ENCODE peak calls at places on chromosomes 4 and X, in six cellular contexts. One of them, this sample, is unnamed.

GRCh38 chr4:25792200-25792791 is 70.5 kb downstream of the SEL1L3 start:
- DNase-seq in endothelial cell of umbilical vein: peak
- DNase-seq in fibroblast of pulmonary artery: peak
- DNase-seq in tibial nerve: no peak
- DNase-seq in HCT116: peak
- DNase-seq in heart right ventricle: no peak
- DNase-seq in this sample: no peak

GRCh38 chrX:119189586-119189985 is 46.5 kb upstream of the PGRMC1 start:
- DNase-seq in tibial nerve: peak
- DNase-seq in fibroblast of pulmonary artery: peak
- DNase-seq in HCT116: no peak
- DNase-seq in endothelial cell of umbilical vein: no peak
- DNase-seq in heart right ventricle: peak
- DNase-seq in this sample: no peak

GRCh38 chr4:2791518-2792395 is 1.1 kb upstream of the SH3BP2 start:
- DNase-seq in HCT116: no peak
- DNase-seq in heart right ventricle: peak
- DNase-seq in endothelial cell of umbilical vein: no peak
- DNase-seq in fibroblast of pulmonary artery: no peak
- DNase-seq in tibial nerve: peak
- DNase-seq in this sample: no peak

GRCh38 chr4:14168919-14169318 is 541.4 kb upstream of the BOD1L1 start:
- DNase-seq in HCT116: no peak
- DNase-seq in fibroblast of pulmonary artery: peak
- DNase-seq in heart right ventricle: no peak
- DNase-seq in endothelial cell of umbilical vein: peak
- DNase-seq in tibial nerve: no peak
- DNase-seq in this sample: no peak

GRCh38 chrX:120755066-120755846 is 120.4 kb downstream of the CT47B1 start:
- DNase-seq in fibroblast of pulmonary artery: no peak
- DNase-seq in heart right ventricle: no peak
- DNase-seq in endothelial cell of umbilical vein: no peak
- DNase-seq in tibial nerve: no peak
- DNase-seq in HCT116: no peak
- DNase-seq in this sample: no peak

GRCh38 chrX:154123241-154124219 is 20.5 kb upstream of the OPN1LW start:
- DNase-seq in heart right ventricle: peak
- DNase-seq in HCT116: no peak
- DNase-seq in fibroblast of pulmonary artery: peak
- DNase-seq in tibial nerve: no peak
- DNase-seq in endothelial cell of umbilical vein: peak
- DNase-seq in this sample: peak

GRCh38 chrX:140712413-140713173 is 3.0 kb downstream of the LINC00632 start:
- DNase-seq in fibroblast of pulmonary artery: peak
- DNase-seq in tibial nerve: peak
- DNase-seq in HCT116: no peak
- DNase-seq in heart right ventricle: peak
- DNase-seq in endothelial cell of umbilical vein: no peak
- DNase-seq in this sample: peak

GRCh38 chr4:2304877-2305561 is 43.1 kb upstream of the MXD4 start:
- DNase-seq in tibial nerve: no peak
- DNase-seq in endothelial cell of umbilical vein: no peak
- DNase-seq in heart right ventricle: no peak
- DNase-seq in HCT116: no peak
- DNase-seq in fibroblast of pulmonary artery: no peak
- DNase-seq in this sample: no peak

GRCh38 chr4:162408309-162408708 is 244.5 kb upstream of the FSTL5 start:
- DNase-seq in fibroblast of pulmonary artery: no peak
- DNase-seq in HCT116: no peak
- DNase-seq in heart right ventricle: peak
- DNase-seq in tibial nerve: no peak
- DNase-seq in endothelial cell of umbilical vein: no peak
- DNase-seq in this sample: no peak

GRCh38 chr4:127732623-127733199 is 2.5 kb downstream of the SLC25A31 start:
- DNase-seq in HCT116: peak
- DNase-seq in tibial nerve: no peak
- DNase-seq in heart right ventricle: no peak
- DNase-seq in endothelial cell of umbilical vein: peak
- DNase-seq in fibroblast of pulmonary artery: peak
- DNase-seq in this sample: no peak

GRCh38 chr4:89640620-89641366 is 196.2 kb downstream of the SNCA start:
- DNase-seq in heart right ventricle: peak
- DNase-seq in fibroblast of pulmonary artery: peak
- DNase-seq in tibial nerve: no peak
- DNase-seq in endothelial cell of umbilical vein: no peak
- DNase-seq in HCT116: peak
- DNase-seq in this sample: no peak

GRCh38 chrX:118271770-118272169 is 74.1 kb upstream of the WDR44 start:
- DNase-seq in endothelial cell of umbilical vein: peak
- DNase-seq in heart right ventricle: no peak
- DNase-seq in fibroblast of pulmonary artery: peak
- DNase-seq in tibial nerve: no peak
- DNase-seq in HCT116: no peak
- DNase-seq in this sample: no peak

GRCh38 chr4:53591372-53591892 is at the start of gene LNX1:
- DNase-seq in tibial nerve: no peak
- DNase-seq in heart right ventricle: no peak
- DNase-seq in fibroblast of pulmonary artery: no peak
- DNase-seq in HCT116: peak
- DNase-seq in endothelial cell of umbilical vein: no peak
- DNase-seq in this sample: no peak

DNA sequence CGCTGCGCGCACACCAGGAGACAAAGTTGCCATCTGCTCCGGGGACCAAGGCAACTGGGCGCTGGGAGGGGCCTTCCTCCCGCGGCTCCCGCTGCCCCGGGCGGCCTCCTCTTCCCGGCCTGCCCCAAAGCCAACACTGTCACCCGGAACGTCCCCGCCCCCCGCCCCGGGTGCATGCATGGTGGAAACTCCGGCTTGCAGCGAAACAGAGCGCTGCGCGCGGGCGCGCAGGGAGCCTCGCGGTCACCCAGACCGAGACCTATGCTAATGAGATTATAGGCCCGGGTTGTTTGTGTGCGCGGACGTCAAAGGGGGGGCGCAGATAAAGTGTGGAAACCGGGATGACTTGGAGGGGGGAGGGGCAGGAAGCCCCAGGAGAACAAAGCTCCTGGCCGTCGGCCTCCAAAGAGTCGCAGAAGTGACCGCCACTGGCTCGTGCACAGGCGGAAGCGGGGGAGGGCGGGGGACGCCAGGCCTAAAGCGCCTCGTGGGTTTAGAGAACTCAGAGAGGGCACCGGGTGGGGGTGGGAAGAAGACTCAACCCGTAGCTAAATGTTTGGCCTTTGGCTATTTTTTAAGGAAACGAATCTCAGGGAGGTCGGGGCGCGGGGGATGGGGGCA is 88.8 kb downstream of the BCOR start:
- DNase-seq in fibroblast of pulmonary artery: peak
- DNase-seq in HCT116: no peak
- DNase-seq in tibial nerve: no peak
- DNase-seq in endothelial cell of umbilical vein: no peak
- DNase-seq in heart right ventricle: peak
- DNase-seq in this sample: no peak
- H3K4me3 ChIP-seq in fibroblast of pulmonary artery: no peak
- H3K4me3 ChIP-seq in HCT116: no peak
- H3K4me3 ChIP-seq in tibial nerve: no peak
- H3K4me3 ChIP-seq in endothelial cell of umbilical vein: no peak
- H3K4me3 ChIP-seq in heart right ventricle: peak
- H3K4me3 ChIP-seq in this sample: peak

DNA sequence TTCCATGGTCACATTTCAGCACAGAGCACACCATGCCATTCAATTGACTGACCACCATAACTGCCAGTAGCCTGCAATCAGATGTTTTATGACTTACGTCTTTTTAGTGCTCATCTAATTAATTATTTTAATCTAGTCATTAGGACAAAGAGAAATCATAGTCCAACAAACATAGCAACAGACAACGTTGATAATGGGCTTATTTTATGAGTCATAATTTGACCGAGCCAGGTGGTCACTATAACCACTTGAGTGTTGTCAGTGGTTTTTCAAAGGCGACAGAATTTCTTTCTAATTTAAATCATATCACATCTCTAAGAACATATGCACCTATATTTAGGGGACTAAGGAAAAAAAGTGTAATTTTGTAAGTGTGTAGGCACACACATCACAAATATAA is 1.9 kb downstream of the SEC24D start:
- DNase-seq in endothelial cell of umbilical vein: no peak
- DNase-seq in fibroblast of pulmonary artery: peak
- DNase-seq in HCT116: no peak
- DNase-seq in tibial nerve: no peak
- DNase-seq in heart right ventricle: no peak
- DNase-seq in this sample: no peak
- H3K4me3 ChIP-seq in endothelial cell of umbilical vein: no peak
- H3K4me3 ChIP-seq in fibroblast of pulmonary artery: peak
- H3K4me3 ChIP-seq in HCT116: no peak
- H3K4me3 ChIP-seq in tibial nerve: no peak
- H3K4me3 ChIP-seq in heart right ventricle: peak
- H3K4me3 ChIP-seq in this sample: no peak

GRCh38 chrX:137567474-137568232 is 1.7 kb downstream of the ZIC3 start:
- DNase-seq in endothelial cell of umbilical vein: no peak
- DNase-seq in fibroblast of pulmonary artery: no peak
- DNase-seq in HCT116: no peak
- DNase-seq in heart right ventricle: no peak
- DNase-seq in tibial nerve: no peak
- DNase-seq in this sample: no peak

GRCh38 chrX:137568741-137569469 is 3.0 kb downstream of the ZIC3 start:
- DNase-seq in endothelial cell of umbilical vein: no peak
- DNase-seq in fibroblast of pulmonary artery: no peak
- DNase-seq in HCT116: no peak
- DNase-seq in tibial nerve: no peak
- DNase-seq in heart right ventricle: no peak
- DNase-seq in this sample: no peak

GRCh38 chrX:137565921-137566745 is at the start of gene ZIC3:
- DNase-seq in heart right ventricle: peak
- DNase-seq in fibroblast of pulmonary artery: peak
- DNase-seq in HCT116: no peak
- DNase-seq in tibial nerve: no peak
- DNase-seq in endothelial cell of umbilical vein: peak
- DNase-seq in this sample: no peak

GRCh38 chrX:137566746-137567473 is 983 bp downstream of the ZIC3 start:
- DNase-seq in fibroblast of pulmonary artery: no peak
- DNase-seq in heart right ventricle: no peak
- DNase-seq in endothelial cell of umbilical vein: no peak
- DNase-seq in tibial nerve: no peak
- DNase-seq in HCT116: no peak
- DNase-seq in this sample: no peak

DNA sequence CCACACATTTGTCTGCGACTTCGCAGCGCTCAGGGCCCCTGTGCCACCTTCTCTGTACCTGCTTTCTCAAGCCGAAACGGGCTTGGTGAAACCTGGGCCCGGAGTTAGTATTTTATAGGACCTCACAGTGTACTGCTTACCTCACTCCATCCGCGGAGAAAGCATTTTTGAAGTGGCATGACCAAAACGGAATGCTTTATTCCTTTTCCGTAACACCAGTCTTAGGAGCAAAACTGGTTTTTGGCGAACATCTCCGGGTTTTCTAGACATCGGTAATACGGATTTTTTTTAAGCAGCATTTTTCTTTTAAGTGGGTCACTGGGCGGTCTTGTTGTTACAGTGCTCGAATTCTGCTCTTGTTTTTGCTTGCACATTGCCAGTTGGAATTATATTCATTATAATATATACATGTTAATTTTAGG is 3.6 kb downstream of the ZIC3 start:
- DNase-seq in tibial nerve: no peak
- DNase-seq in HCT116: no peak
- DNase-seq in fibroblast of pulmonary artery: no peak
- DNase-seq in endothelial cell of umbilical vein: no peak
- DNase-seq in heart right ventricle: no peak
- DNase-seq in this sample: no peak
- H3K4me3 ChIP-seq in tibial nerve: no peak
- H3K4me3 ChIP-seq in HCT116: no peak
- H3K4me3 ChIP-seq in fibroblast of pulmonary artery: no peak
- H3K4me3 ChIP-seq in endothelial cell of umbilical vein: no peak
- H3K4me3 ChIP-seq in heart right ventricle: no peak
- H3K4me3 ChIP-seq in this sample: no peak

DNA sequence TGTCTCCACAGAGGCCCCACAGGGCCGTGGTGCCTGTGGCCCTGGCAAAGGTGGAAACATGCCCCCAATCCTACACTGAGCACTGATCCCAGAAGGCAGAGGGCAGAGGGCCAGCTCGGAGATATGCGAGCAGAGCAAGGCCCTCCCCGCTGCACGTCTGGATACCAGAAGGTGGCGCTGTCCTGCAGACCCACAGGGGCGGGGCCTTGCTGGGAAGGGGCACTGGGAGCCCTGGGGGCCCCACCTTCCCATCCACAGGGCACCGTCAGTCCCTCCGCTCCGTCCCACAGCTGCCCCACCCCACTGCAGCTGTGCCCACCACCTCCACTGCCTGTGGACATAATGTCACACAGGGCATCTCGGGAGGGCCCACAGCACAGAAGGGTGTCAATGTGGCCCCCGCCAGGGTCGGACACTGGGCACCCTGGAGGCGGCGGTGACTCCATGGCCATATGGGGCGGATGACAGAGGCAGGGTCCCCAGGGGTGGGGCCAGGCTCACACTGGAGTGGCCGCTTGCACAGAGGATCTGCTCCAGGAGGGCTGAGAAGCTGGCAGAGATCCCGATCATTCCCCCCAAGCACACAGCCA is 4.9 kb downstream of the SLC49A3 start:
- DNase-seq in endothelial cell of umbilical vein: peak
- DNase-seq in tibial nerve: peak
- DNase-seq in fibroblast of pulmonary artery: peak
- DNase-seq in heart right ventricle: peak
- DNase-seq in HCT116: peak
- DNase-seq in this sample: no peak
- H3K4me3 ChIP-seq in endothelial cell of umbilical vein: no peak
- H3K4me3 ChIP-seq in tibial nerve: no peak
- H3K4me3 ChIP-seq in fibroblast of pulmonary artery: no peak
- H3K4me3 ChIP-seq in heart right ventricle: no peak
- H3K4me3 ChIP-seq in HCT116: no peak
- H3K4me3 ChIP-seq in this sample: no peak

GRCh38 chrX:155766321-155766720 is 114.8 kb upstream of the VAMP7 start:
- DNase-seq in fibroblast of pulmonary artery: no peak
- DNase-seq in heart right ventricle: no peak
- DNase-seq in tibial nerve: no peak
- DNase-seq in HCT116: no peak
- DNase-seq in endothelial cell of umbilical vein: no peak
- DNase-seq in this sample: no peak
- H3K4me3 ChIP-seq in fibroblast of pulmonary artery: no peak
- H3K4me3 ChIP-seq in heart right ventricle: peak
- H3K4me3 ChIP-seq in tibial nerve: no peak
- H3K4me3 ChIP-seq in HCT116: no peak
- H3K4me3 ChIP-seq in endothelial cell of umbilical vein: no peak
- H3K4me3 ChIP-seq in this sample: no peak

GRCh38 chr4:8819019-8819418 is 52.6 kb downstream of the HMX1 start:
- DNase-seq in HCT116: no peak
- DNase-seq in tibial nerve: no peak
- DNase-seq in fibroblast of pulmonary artery: no peak
- DNase-seq in heart right ventricle: no peak
- DNase-seq in endothelial cell of umbilical vein: no peak
- DNase-seq in this sample: no peak
- H3K4me3 ChIP-seq in HCT116: no peak
- H3K4me3 ChIP-seq in tibial nerve: no peak
- H3K4me3 ChIP-seq in fibroblast of pulmonary artery: no peak
- H3K4me3 ChIP-seq in heart right ventricle: no peak
- H3K4me3 ChIP-seq in endothelial cell of umbilical vein: no peak
- H3K4me3 ChIP-seq in this sample: no peak

This sample was measured in effector memory CD4-positive, alpha-beta T cell.